ENCODE peak calls at places on chromosomes 12 and 14, in nine cellular contexts. H is fibroblast of the aortic adventitia; R is ELF-1; G is GM04504; D is lower leg skin; F is left kidney; Y is HT1080; B is activated CD4-positive, CD25-positive, alpha-beta regulatory T cell treated with anti-CD3 and anti-CD28 coated beads, Interleukin-2, amount 50 U/mL, for 72 hours; C is astrocyte of the spinal cord. N is an unnamed sample.

GRCh38 chr14:65237956-65238355 is 135.6 kb upstream of the MAX start:
- DNase-seq in R (no peak), D (no peak), C (no peak), F (no peak), G (no peak), B (no peak), H (peak), Y (peak), N (peak)

GRCh38 chr12:93060666-93061413 is 131.7 kb upstream of the EEA1 start:
- DNase-seq in D (no peak), G (peak), B (no peak), F (peak), R (no peak), H (peak), Y (no peak), C (peak), N (no peak)

GRCh38 chr12:50110127-50110761 is 1.8 kb upstream of the COX14 start:
- DNase-seq in D (no peak), R (peak), G (no peak), Y (no peak), B (peak), F (no peak), H (no peak), C (no peak), N (no peak)

GRCh38 chr14:48193893-48194292 is 518.5 kb upstream of the MDGA2 start:
- DNase-seq in F (no peak), R (no peak), C (no peak), D (no peak), Y (no peak), G (no peak), B (no peak), H (no peak), N (no peak)

GRCh38 chr14:32967421-32967820 is 28.7 kb downstream of the NPAS3 start:
- DNase-seq in F (no peak), R (no peak), C (no peak), B (no peak), G (no peak), D (no peak), Y (no peak), H (no peak), N (no peak)

GRCh38 chr14:60622920-60623263 is 26.4 kb downstream of the SIX1 start:
- DNase-seq in C (peak), G (no peak), D (no peak), Y (peak), B (no peak), R (no peak), H (peak), F (no peak), N (no peak)

GRCh38 chr12:12892670-12893290 is 1.4 kb downstream of the GPRC5A start:
- DNase-seq in Y (no peak), C (no peak), H (no peak), F (no peak), B (no peak), G (no peak), R (peak), D (no peak), N (no peak)

GRCh38 chr14:100065942-100066574 is 836 bp downstream of the EVL start:
- DNase-seq in B (peak), G (no peak), D (no peak), F (peak), R (no peak), C (no peak), Y (no peak), H (no peak), N (no peak)

GRCh38 chr14:71309756-71310155 is 402.5 kb downstream of the PCNX1 start:
- DNase-seq in B (no peak), C (no peak), D (no peak), F (no peak), R (peak), Y (no peak), G (no peak), H (no peak), N (peak)

GRCh38 chr14:100864960-100865681 is 38.4 kb downstream of the RTL1 start:
- DNase-seq in F (no peak), Y (no peak), B (no peak), D (no peak), C (no peak), H (peak), G (no peak), R (no peak), N (no peak)

GRCh38 chr12:89542912-89543592 is 17.2 kb upstream of the POC1B start:
- DNase-seq in Y (peak), B (peak), R (peak), C (peak), G (no peak), H (peak), D (peak), F (peak), N (peak)

GRCh38 chr14:98931911-98932310 is 340.1 kb downstream of the BCL11B start:
- DNase-seq in R (no peak), D (no peak), H (no peak), Y (no peak), G (no peak), C (no peak), B (peak), F (no peak), N (no peak)

GRCh38 chr14:31209605-31210004 is 2.0 kb upstream of the HECTD1 start:
- DNase-seq in G (no peak), C (no peak), F (no peak), R (no peak), B (no peak), D (no peak), Y (no peak), H (no peak), N (no peak)